ENCODE peak calls at places on chromosomes 3 and 15, in eight cellular contexts. One of them, this sample, is unnamed.

GRCh38 chr3:194491996-194492395 is 5.2 kb upstream of the ATP13A3 start:
- DNase-seq in cardiac fibroblast: no peak
- DNase-seq in heart right ventricle: no peak
- DNase-seq in uterus: no peak
- DNase-seq in NB4: peak
- DNase-seq in pons: peak
- DNase-seq in stimulated activated CD4-positive, alpha-beta T cell treated with anti-CD3 and anti-CD28 coated beads, TNF-alpha, amount 100 ng/mL, for 48 hours: no peak
- DNase-seq in neural crest cell: no peak
- DNase-seq in this sample: no peak

GRCh38 chr15:83848315-83849050 is 194.6 kb downstream of the ADAMTSL3 start:
- DNase-seq in cardiac fibroblast: peak
- DNase-seq in heart right ventricle: no peak
- DNase-seq in uterus: no peak
- DNase-seq in NB4: peak
- DNase-seq in pons: no peak
- DNase-seq in stimulated activated CD4-positive, alpha-beta T cell treated with anti-CD3 and anti-CD28 coated beads, TNF-alpha, amount 100 ng/mL, for 48 hours: no peak
- DNase-seq in neural crest cell: no peak
- DNase-seq in this sample: no peak

GRCh38 chr15:77650285-77650684 is 17.6 kb upstream of the LINGO1 start:
- DNase-seq in cardiac fibroblast: peak
- DNase-seq in heart right ventricle: no peak
- DNase-seq in uterus: no peak
- DNase-seq in NB4: peak
- DNase-seq in pons: no peak
- DNase-seq in stimulated activated CD4-positive, alpha-beta T cell treated with anti-CD3 and anti-CD28 coated beads, TNF-alpha, amount 100 ng/mL, for 48 hours: no peak
- DNase-seq in neural crest cell: peak
- DNase-seq in this sample: no peak

GRCh38 chr3:9902372-9903237 is at the start of gene IL17RE:
- DNase-seq in cardiac fibroblast: no peak
- DNase-seq in heart right ventricle: no peak
- DNase-seq in uterus: no peak
- DNase-seq in NB4: peak
- DNase-seq in pons: no peak
- DNase-seq in stimulated activated CD4-positive, alpha-beta T cell treated with anti-CD3 and anti-CD28 coated beads, TNF-alpha, amount 100 ng/mL, for 48 hours: no peak
- DNase-seq in neural crest cell: no peak
- DNase-seq in this sample: peak

GRCh38 chr3:17258823-17259436 is 374.2 kb downstream of the PLCL2 start:
- DNase-seq in cardiac fibroblast: peak
- DNase-seq in heart right ventricle: peak
- DNase-seq in uterus: no peak
- DNase-seq in NB4: peak
- DNase-seq in pons: peak
- DNase-seq in stimulated activated CD4-positive, alpha-beta T cell treated with anti-CD3 and anti-CD28 coated beads, TNF-alpha, amount 100 ng/mL, for 48 hours: peak
- DNase-seq in neural crest cell: peak
- DNase-seq in this sample: no peak

GRCh38 chr15:33852570-33852969 is 115.7 kb upstream of the CHRM5 start:
- DNase-seq in cardiac fibroblast: peak
- DNase-seq in heart right ventricle: no peak
- DNase-seq in uterus: no peak
- DNase-seq in NB4: no peak
- DNase-seq in pons: no peak
- DNase-seq in stimulated activated CD4-positive, alpha-beta T cell treated with anti-CD3 and anti-CD28 coated beads, TNF-alpha, amount 100 ng/mL, for 48 hours: no peak
- DNase-seq in neural crest cell: no peak
- DNase-seq in this sample: no peak

GRCh38 chr3:107199962-107200465 is 177.2 kb upstream of the CCDC54 start:
- DNase-seq in cardiac fibroblast: no peak
- DNase-seq in heart right ventricle: no peak
- DNase-seq in uterus: no peak
- DNase-seq in NB4: no peak
- DNase-seq in pons: no peak
- DNase-seq in stimulated activated CD4-positive, alpha-beta T cell treated with anti-CD3 and anti-CD28 coated beads, TNF-alpha, amount 100 ng/mL, for 48 hours: no peak
- DNase-seq in neural crest cell: no peak
- DNase-seq in this sample: no peak

GRCh38 chr15:74320358-74321247 is 46.8 kb downstream of the CYP11A1 start:
- DNase-seq in cardiac fibroblast: peak
- DNase-seq in heart right ventricle: peak
- DNase-seq in uterus: peak
- DNase-seq in NB4: peak
- DNase-seq in pons: peak
- DNase-seq in stimulated activated CD4-positive, alpha-beta T cell treated with anti-CD3 and anti-CD28 coated beads, TNF-alpha, amount 100 ng/mL, for 48 hours: peak
- DNase-seq in neural crest cell: peak
- DNase-seq in this sample: peak

GRCh38 chr15:99480223-99480810 is 85.5 kb upstream of the MEF2A start:
- DNase-seq in cardiac fibroblast: no peak
- DNase-seq in heart right ventricle: no peak
- DNase-seq in uterus: no peak
- DNase-seq in NB4: no peak
- DNase-seq in pons: no peak
- DNase-seq in stimulated activated CD4-positive, alpha-beta T cell treated with anti-CD3 and anti-CD28 coated beads, TNF-alpha, amount 100 ng/mL, for 48 hours: no peak
- DNase-seq in neural crest cell: no peak
- DNase-seq in this sample: no peak

GRCh38 chr15:35757323-35757722 is 211.4 kb upstream of the DPH6 start:
- DNase-seq in cardiac fibroblast: no peak
- DNase-seq in heart right ventricle: no peak
- DNase-seq in uterus: no peak
- DNase-seq in NB4: no peak
- DNase-seq in pons: no peak
- DNase-seq in stimulated activated CD4-positive, alpha-beta T cell treated with anti-CD3 and anti-CD28 coated beads, TNF-alpha, amount 100 ng/mL, for 48 hours: no peak
- DNase-seq in neural crest cell: no peak
- DNase-seq in this sample: no peak

GRCh38 chr3:13515786-13516783 is 32.8 kb upstream of the FBLN2 start:
- DNase-seq in cardiac fibroblast: peak
- DNase-seq in heart right ventricle: peak
- DNase-seq in uterus: peak
- DNase-seq in NB4: peak
- DNase-seq in pons: no peak
- DNase-seq in stimulated activated CD4-positive, alpha-beta T cell treated with anti-CD3 and anti-CD28 coated beads, TNF-alpha, amount 100 ng/mL, for 48 hours: no peak
- DNase-seq in neural crest cell: no peak
- DNase-seq in this sample: peak

GRCh38 chr15:39198044-39198625 is 382.7 kb upstream of the THBS1 start:
- DNase-seq in cardiac fibroblast: no peak
- DNase-seq in heart right ventricle: no peak
- DNase-seq in uterus: no peak
- DNase-seq in NB4: no peak
- DNase-seq in pons: no peak
- DNase-seq in stimulated activated CD4-positive, alpha-beta T cell treated with anti-CD3 and anti-CD28 coated beads, TNF-alpha, amount 100 ng/mL, for 48 hours: no peak
- DNase-seq in neural crest cell: no peak
- DNase-seq in this sample: no peak

GRCh38 chr3:193884652-193885051 is 251.3 kb upstream of the HES1 start:
- DNase-seq in cardiac fibroblast: no peak
- DNase-seq in heart right ventricle: no peak
- DNase-seq in uterus: no peak
- DNase-seq in NB4: no peak
- DNase-seq in pons: no peak
- DNase-seq in stimulated activated CD4-positive, alpha-beta T cell treated with anti-CD3 and anti-CD28 coated beads, TNF-alpha, amount 100 ng/mL, for 48 hours: no peak
- DNase-seq in neural crest cell: no peak
- DNase-seq in this sample: no peak

GRCh38 chr3:123758081-123758564 is 126.0 kb downstream of the MYLK start:
- DNase-seq in cardiac fibroblast: peak
- DNase-seq in heart right ventricle: no peak
- DNase-seq in uterus: no peak
- DNase-seq in NB4: peak
- DNase-seq in pons: peak
- DNase-seq in stimulated activated CD4-positive, alpha-beta T cell treated with anti-CD3 and anti-CD28 coated beads, TNF-alpha, amount 100 ng/mL, for 48 hours: no peak
- DNase-seq in neural crest cell: no peak
- DNase-seq in this sample: no peak

GRCh38 chr3:149596136-149596770 is 61.6 kb downstream of the WWTR1 start:
- DNase-seq in cardiac fibroblast: peak
- DNase-seq in heart right ventricle: no peak
- DNase-seq in uterus: no peak
- DNase-seq in NB4: no peak
- DNase-seq in pons: no peak
- DNase-seq in stimulated activated CD4-positive, alpha-beta T cell treated with anti-CD3 and anti-CD28 coated beads, TNF-alpha, amount 100 ng/mL, for 48 hours: no peak
- DNase-seq in neural crest cell: no peak
- DNase-seq in this sample: no peak

This sample was measured in left cardiac atrium.